ENCODE peak calls at places on chromosomes 11 and 22, in five cellular contexts. F is AG04450, W is tibial artery, V is brain microvascular endothelial cell, D is AG09309. L is an unnamed sample.

GRCh38 chr11:126262216-126262615 is 6.5 kb downstream of the SRPRA start:
- DNase-seq in V (no peak), D (no peak), W (no peak), F (no peak), L (no peak)

GRCh38 chr11:76771446-76772099 is 11.6 kb upstream of the TSKU start:
- DNase-seq in V (no peak), D (no peak), W (no peak), F (no peak), L (no peak)

GRCh38 chr11:129576652-129577051 is 201.0 kb downstream of the BARX2 start:
- DNase-seq in W (no peak), F (no peak), V (no peak), D (no peak), L (no peak)

GRCh38 chr11:79708319-79708928 is 267.6 kb upstream of the TENM4 start:
- DNase-seq in D (peak; percentile 13), V (peak; percentile 52), W (no peak), F (peak; percentile 7), L (no peak)

GRCh38 chr11:19777032-19777341 is 64.3 kb downstream of the NAV2 start:
- DNase-seq in W (no peak), V (no peak), D (no peak), F (no peak), L (no peak)

GRCh38 chr22:49803667-49804375 is 23.9 kb downstream of the BRD1 start:
- DNase-seq in D (no peak), F (no peak), V (no peak), W (no peak), L (no peak)

GRCh38 chr11:43567396-43567975 is 113.1 kb upstream of the HSD17B12 start:
- DNase-seq in D (peak; percentile 21), F (peak; percentile 27), W (no peak), V (no peak), L (no peak)

GRCh38 chr11:106420048-106420665 is 342.7 kb downstream of the AASDHPPT start:
- DNase-seq in F (no peak), D (no peak), V (no peak), W (no peak), L (no peak)

GRCh38 chr11:40276960-40277359 is 1182.5 kb downstream of the LRRC4C start:
- DNase-seq in D (no peak), F (no peak), W (no peak), V (no peak), L (no peak)

GRCh38 chr11:24226606-24227005 is 270.2 kb upstream of the LUZP2 start:
- DNase-seq in V (no peak), W (no peak), F (no peak), D (no peak), L (no peak)

GRCh38 chr22:40050258-40050657 is 55.5 kb downstream of the FAM83F start:
- DNase-seq in V (no peak), D (no peak), F (no peak), W (no peak), L (no peak)

GRCh38 chr22:42101186-42101585 is 10.6 kb upstream of the NDUFA6 start:
- DNase-seq in W (no peak), V (no peak), D (no peak), F (no peak), L (no peak)

GRCh38 chr11:86672007-86672621 is at the start of gene ME3:
- DNase-seq in W (peak; percentile 72), V (no peak), F (no peak), D (no peak), L (peak; percentile 40)

GRCh38 chr11:132901638-132902610 is 630.4 kb downstream of the OPCML start:
- DNase-seq in D (no peak), F (no peak), W (no peak), V (no peak), L (no peak)

DNA sequence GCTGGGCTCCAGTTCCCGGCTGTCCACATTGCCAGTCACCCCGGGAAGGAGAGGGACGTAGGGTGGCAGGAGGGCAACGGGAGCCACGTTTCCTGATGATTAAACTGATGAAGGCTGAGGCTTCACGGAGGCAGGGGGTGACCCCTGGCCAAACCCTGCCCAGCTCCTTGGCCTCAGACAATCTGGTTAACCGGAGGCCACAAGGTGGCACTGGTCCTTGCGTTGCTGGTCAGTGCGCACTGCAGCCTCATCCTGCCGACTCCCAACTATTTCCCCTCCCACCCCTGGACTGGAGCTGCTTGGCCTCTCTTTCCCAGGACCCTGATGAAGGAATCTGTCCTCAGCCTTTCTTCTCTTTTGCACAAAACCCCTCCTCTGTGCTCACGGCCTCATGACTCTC is 75.3 kb downstream of the PDE2A start:
- DNase-seq in D (no peak), V (peak; percentile 27), W (peak; percentile 36), F (no peak), L (no peak)
- TF ChIP-seq CTCF in D (peak; percentile 40), V (peak; percentile 69), W (peak; percentile 53), F (peak; percentile 50), L (peak; percentile 64)

GRCh38 chr11:7448126-7448525 is 37.2 kb upstream of the OLFML1 start:
- DNase-seq in W (no peak), V (no peak), F (no peak), D (no peak), L (no peak)

GRCh38 chr11:7439921-7440320 is 45.4 kb upstream of the OLFML1 start:
- DNase-seq in F (no peak), V (no peak), D (no peak), W (no peak), L (no peak)

GRCh38 chr11:7437706-7438105 is 47.6 kb upstream of the OLFML1 start:
- DNase-seq in D (peak; percentile 61), F (no peak), W (no peak), V (no peak), L (no peak)

GRCh38 chr11:7444582-7444981 is 40.7 kb upstream of the OLFML1 start:
- DNase-seq in V (no peak), F (no peak), W (no peak), D (no peak), L (no peak)

DNA sequence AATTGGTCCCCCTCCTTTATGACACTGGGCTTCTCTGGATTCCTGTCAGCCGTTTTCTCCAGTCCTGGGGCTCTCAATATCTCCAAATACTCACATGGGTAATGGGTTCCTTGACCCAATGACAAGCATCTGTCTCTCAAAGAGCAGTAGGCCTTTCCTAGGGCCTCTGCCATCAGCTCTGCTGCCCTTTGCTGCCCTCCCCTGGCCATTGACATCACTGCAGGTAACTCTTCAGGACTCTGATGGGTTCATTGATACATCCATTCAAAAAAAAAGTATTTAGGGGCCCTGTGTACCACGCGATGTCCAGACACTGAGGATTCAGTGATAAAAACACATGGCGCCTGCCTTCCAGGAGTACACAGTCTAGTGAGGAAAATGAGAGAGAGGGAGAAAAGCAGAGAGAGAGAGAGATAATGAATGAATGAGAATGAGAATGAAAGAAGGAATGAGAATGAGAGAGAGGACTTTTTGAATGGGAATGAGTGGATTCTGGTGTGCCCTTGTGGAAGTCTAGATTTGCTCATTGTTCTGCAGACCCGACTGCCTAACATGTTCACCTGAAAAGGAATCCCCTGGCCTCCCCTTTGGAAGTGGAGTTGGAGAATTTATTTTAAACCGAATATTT is 42.6 kb upstream of the OLFML1 start:
- DNase-seq in F (peak; percentile 2), W (peak; percentile 78), D (no peak), V (peak; percentile 71), L (peak; percentile 39)
- TF ChIP-seq CTCF in F (peak; percentile 86), W (peak; percentile 80), D (peak; percentile 92), V (peak; percentile 94), L (peak; percentile 62)

GRCh38 chr11:838441-839279 is 3.7 kb downstream of the POLR2L start:
- DNase-seq in D (no peak), F (no peak), V (no peak), W (no peak), L (no peak)

GRCh38 chr11:837990-838307 is 4.4 kb downstream of the POLR2L start:
- DNase-seq in F (no peak), W (no peak), V (no peak), D (no peak), L (no peak)

GRCh38 chr11:836700-837099 is 3.9 kb downstream of the CD151 start:
- DNase-seq in D (no peak), F (no peak), W (no peak), V (no peak), L (no peak)

GRCh38 chr11:836274-836673 is 3.5 kb downstream of the CD151 start:
- DNase-seq in D (no peak), F (no peak), V (no peak), W (no peak), L (no peak)

DNA sequence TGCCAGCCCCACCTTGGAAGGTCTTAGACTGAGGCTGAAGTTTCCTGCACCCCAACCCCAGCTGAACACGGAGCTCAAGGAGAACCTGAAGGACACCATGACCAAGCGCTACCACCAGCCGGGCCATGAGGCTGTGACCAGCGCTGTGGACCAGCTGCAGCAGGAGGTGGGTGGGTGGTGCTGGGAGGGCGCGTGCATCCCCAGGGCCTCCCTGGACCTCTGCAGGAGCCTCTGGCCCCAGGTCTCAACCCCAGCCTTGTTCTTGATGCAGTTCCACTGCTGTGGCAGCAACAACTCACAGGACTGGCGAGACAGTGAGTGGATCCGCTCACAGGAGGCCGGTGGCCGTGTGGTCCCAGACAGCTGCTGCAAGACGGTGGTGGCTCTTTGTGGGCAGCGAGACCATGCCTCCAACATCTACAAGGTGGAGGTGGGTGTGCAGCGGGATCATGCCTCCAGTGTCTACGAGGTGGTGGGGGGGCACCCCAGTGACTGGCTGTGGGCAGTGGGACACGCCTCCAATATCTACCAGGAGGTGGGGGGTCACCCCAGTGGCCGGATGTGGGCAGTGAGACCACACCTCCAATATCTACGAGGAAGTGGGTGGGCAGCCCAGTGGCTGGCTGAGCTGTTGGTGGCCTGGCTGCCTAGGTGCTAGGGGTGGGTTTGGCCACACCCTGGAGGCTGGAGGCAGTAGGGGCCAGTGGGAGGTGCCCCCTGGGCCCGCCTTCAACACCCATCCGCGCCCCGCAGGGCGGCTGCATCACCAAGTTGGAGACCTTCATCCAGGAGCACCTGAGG is 4.6 kb downstream of the CD151 start:
- DNase-seq in F (no peak), D (no peak), W (no peak), V (no peak), L (no peak)
- TF ChIP-seq CTCF in F (no peak), D (no peak), W (no peak), V (no peak), L (no peak)

DNA sequence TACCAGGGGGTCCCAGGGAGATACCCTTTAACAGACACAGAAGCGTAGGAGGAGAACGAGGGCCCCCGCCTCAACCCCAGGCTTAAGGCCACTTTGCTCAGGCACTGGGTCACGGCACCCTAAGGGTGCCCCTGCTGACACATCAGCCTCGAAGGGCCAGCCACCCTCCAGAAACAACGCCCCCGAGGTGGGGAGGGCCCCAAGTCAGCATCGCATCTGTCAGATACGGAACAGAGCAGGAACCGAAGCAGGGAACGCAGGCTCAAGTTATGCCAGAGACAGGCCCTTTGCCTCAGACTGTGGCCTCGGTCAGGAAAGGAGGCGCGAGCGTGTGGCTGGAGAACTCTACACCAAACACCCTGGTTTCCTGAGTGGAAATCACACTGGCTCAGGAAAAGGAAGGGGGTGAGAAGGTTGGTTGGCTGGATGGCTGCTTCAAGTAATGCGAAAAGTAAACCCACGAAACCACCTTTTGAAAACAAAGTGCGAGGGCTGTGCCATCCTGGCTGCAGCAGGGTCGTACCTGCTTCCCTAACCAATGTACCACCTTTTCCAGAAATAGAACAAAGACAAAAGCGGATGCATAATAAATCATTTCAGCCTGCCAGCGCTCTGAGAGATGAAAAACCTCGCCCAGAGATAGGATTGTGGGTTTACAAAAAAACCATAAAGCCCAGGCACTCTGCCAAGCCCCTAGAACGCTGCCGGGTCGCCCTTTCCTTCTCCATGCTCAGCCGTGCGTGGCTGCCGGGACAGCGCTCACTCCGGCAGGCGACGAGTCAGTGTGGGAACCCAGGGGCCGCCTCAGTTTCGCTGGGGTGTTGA is 38.5 kb downstream of the TRMU start:
- DNase-seq in D (no peak), W (no peak), F (no peak), V (no peak), L (no peak)
- TF ChIP-seq CTCF in D (no peak), W (no peak), F (no peak), V (no peak), L (no peak)

L was measured in gastrocnemius medialis.